ENCODE peak calls at places on chromosomes 13 and 19, in seven cellular contexts. One of them, this sample, is unnamed.

GRCh38 chr13:112756967-112757758 is 67.3 kb downstream of the ATP11A start:
- DNase-seq in endothelial cell of umbilical vein: no peak
- DNase-seq in heart left ventricle: peak
- DNase-seq in tibial nerve: no peak
- DNase-seq in Peyer's patch: no peak
- DNase-seq in breast epithelium: no peak
- DNase-seq in H1: no peak
- DNase-seq in this sample: no peak

GRCh38 chr19:4295972-4296771 is 6.0 kb downstream of the TMIGD2 start:
- DNase-seq in endothelial cell of umbilical vein: peak
- DNase-seq in heart left ventricle: no peak
- DNase-seq in tibial nerve: no peak
- DNase-seq in Peyer's patch: no peak
- DNase-seq in breast epithelium: no peak
- DNase-seq in H1: no peak
- DNase-seq in this sample: no peak

GRCh38 chr13:60623131-60623530 is 226.1 kb downstream of the TDRD3 start:
- DNase-seq in endothelial cell of umbilical vein: no peak
- DNase-seq in heart left ventricle: no peak
- DNase-seq in tibial nerve: no peak
- DNase-seq in Peyer's patch: no peak
- DNase-seq in breast epithelium: no peak
- DNase-seq in H1: no peak
- DNase-seq in this sample: no peak

GRCh38 chr13:101417043-101417406 is 717 bp upstream of the NALCN start:
- DNase-seq in endothelial cell of umbilical vein: no peak
- DNase-seq in heart left ventricle: no peak
- DNase-seq in tibial nerve: no peak
- DNase-seq in Peyer's patch: no peak
- DNase-seq in breast epithelium: no peak
- DNase-seq in H1: no peak
- DNase-seq in this sample: no peak

GRCh38 chr13:41917641-41918040 is 43.3 kb downstream of the VWA8 start:
- DNase-seq in endothelial cell of umbilical vein: peak
- DNase-seq in heart left ventricle: no peak
- DNase-seq in tibial nerve: no peak
- DNase-seq in Peyer's patch: no peak
- DNase-seq in breast epithelium: no peak
- DNase-seq in H1: no peak
- DNase-seq in this sample: no peak

GRCh38 chr19:10858204-10858828 is 10.1 kb downstream of the C19orf38 start:
- DNase-seq in endothelial cell of umbilical vein: peak
- DNase-seq in heart left ventricle: no peak
- DNase-seq in tibial nerve: no peak
- DNase-seq in Peyer's patch: no peak
- DNase-seq in breast epithelium: no peak
- DNase-seq in H1: no peak
- DNase-seq in this sample: no peak

GRCh38 chr13:101627556-101627943 is 175.1 kb downstream of the ITGBL1 start:
- DNase-seq in endothelial cell of umbilical vein: peak
- DNase-seq in heart left ventricle: no peak
- DNase-seq in tibial nerve: no peak
- DNase-seq in Peyer's patch: no peak
- DNase-seq in breast epithelium: no peak
- DNase-seq in H1: no peak
- DNase-seq in this sample: no peak

GRCh38 chr13:35475960-35476943 is at the start of gene MAB21L1:
- DNase-seq in endothelial cell of umbilical vein: peak
- DNase-seq in heart left ventricle: peak
- DNase-seq in tibial nerve: peak
- DNase-seq in Peyer's patch: no peak
- DNase-seq in breast epithelium: no peak
- DNase-seq in H1: no peak
- DNase-seq in this sample: no peak

GRCh38 chr13:98416408-98416807 is 160.5 kb downstream of the STK24 start:
- DNase-seq in endothelial cell of umbilical vein: no peak
- DNase-seq in heart left ventricle: no peak
- DNase-seq in tibial nerve: no peak
- DNase-seq in Peyer's patch: no peak
- DNase-seq in breast epithelium: peak
- DNase-seq in H1: no peak
- DNase-seq in this sample: peak

GRCh38 chr13:107202371-107203023 is 634.6 kb upstream of the ARGLU1 start:
- DNase-seq in endothelial cell of umbilical vein: peak
- DNase-seq in heart left ventricle: peak
- DNase-seq in tibial nerve: no peak
- DNase-seq in Peyer's patch: no peak
- DNase-seq in breast epithelium: no peak
- DNase-seq in H1: no peak
- DNase-seq in this sample: no peak

GRCh38 chr13:38384171-38384570 is 34.5 kb downstream of the UFM1 start:
- DNase-seq in endothelial cell of umbilical vein: no peak
- DNase-seq in heart left ventricle: no peak
- DNase-seq in tibial nerve: no peak
- DNase-seq in Peyer's patch: no peak
- DNase-seq in breast epithelium: no peak
- DNase-seq in H1: no peak
- DNase-seq in this sample: no peak

GRCh38 chr19:13044160-13044853 is 49.0 kb downstream of the NFIX start:
- DNase-seq in endothelial cell of umbilical vein: no peak
- DNase-seq in heart left ventricle: no peak
- DNase-seq in tibial nerve: no peak
- DNase-seq in Peyer's patch: no peak
- DNase-seq in breast epithelium: no peak
- DNase-seq in H1: no peak
- DNase-seq in this sample: no peak

GRCh38 chr19:45906221-45906620 is 3.8 kb upstream of the MYPOP start:
- DNase-seq in endothelial cell of umbilical vein: no peak
- DNase-seq in heart left ventricle: no peak
- DNase-seq in tibial nerve: no peak
- DNase-seq in Peyer's patch: no peak
- DNase-seq in breast epithelium: no peak
- DNase-seq in H1: no peak
- DNase-seq in this sample: no peak

GRCh38 chr13:41813426-41813825 is 147.5 kb downstream of the VWA8 start:
- DNase-seq in endothelial cell of umbilical vein: no peak
- DNase-seq in heart left ventricle: no peak
- DNase-seq in tibial nerve: no peak
- DNase-seq in Peyer's patch: no peak
- DNase-seq in breast epithelium: no peak
- DNase-seq in H1: no peak
- DNase-seq in this sample: no peak

GRCh38 chr19:33186835-33187540 is 7.1 kb upstream of the LRP3 start:
- DNase-seq in endothelial cell of umbilical vein: no peak
- DNase-seq in heart left ventricle: no peak
- DNase-seq in tibial nerve: no peak
- DNase-seq in Peyer's patch: no peak
- DNase-seq in breast epithelium: no peak
- DNase-seq in H1: no peak
- DNase-seq in this sample: peak

GRCh38 chr13:47220453-47221150 is 323.7 kb upstream of the HTR2A start:
- DNase-seq in endothelial cell of umbilical vein: no peak
- DNase-seq in heart left ventricle: no peak
- DNase-seq in tibial nerve: no peak
- DNase-seq in Peyer's patch: no peak
- DNase-seq in breast epithelium: no peak
- DNase-seq in H1: no peak
- DNase-seq in this sample: no peak

GRCh38 chr19:55519461-55520311 is 17.2 kb downstream of the SBK2 start:
- DNase-seq in endothelial cell of umbilical vein: no peak
- DNase-seq in heart left ventricle: no peak
- DNase-seq in tibial nerve: no peak
- DNase-seq in Peyer's patch: no peak
- DNase-seq in breast epithelium: no peak
- DNase-seq in H1: no peak
- DNase-seq in this sample: no peak

GRCh38 chr19:12766051-12766521 is 9.3 kb downstream of the HOOK2 start:
- DNase-seq in endothelial cell of umbilical vein: peak
- DNase-seq in heart left ventricle: peak
- DNase-seq in tibial nerve: peak
- DNase-seq in Peyer's patch: peak
- DNase-seq in breast epithelium: peak
- DNase-seq in H1: no peak
- DNase-seq in this sample: peak

GRCh38 chr19:33398361-33399060 is 25.0 kb downstream of the CEBPG start:
- DNase-seq in endothelial cell of umbilical vein: no peak
- DNase-seq in heart left ventricle: no peak
- DNase-seq in tibial nerve: no peak
- DNase-seq in Peyer's patch: no peak
- DNase-seq in breast epithelium: peak
- DNase-seq in H1: no peak
- DNase-seq in this sample: no peak

GRCh38 chr13:65585346-65585745 is 1644.8 kb downstream of the PCDH9 start:
- DNase-seq in endothelial cell of umbilical vein: no peak
- DNase-seq in heart left ventricle: no peak
- DNase-seq in tibial nerve: no peak
- DNase-seq in Peyer's patch: no peak
- DNase-seq in breast epithelium: no peak
- DNase-seq in H1: no peak
- DNase-seq in this sample: no peak

GRCh38 chr13:65584126-65584525 is 1646.0 kb downstream of the PCDH9 start:
- DNase-seq in endothelial cell of umbilical vein: no peak
- DNase-seq in heart left ventricle: no peak
- DNase-seq in tibial nerve: no peak
- DNase-seq in Peyer's patch: no peak
- DNase-seq in breast epithelium: no peak
- DNase-seq in H1: no peak
- DNase-seq in this sample: no peak

DNA sequence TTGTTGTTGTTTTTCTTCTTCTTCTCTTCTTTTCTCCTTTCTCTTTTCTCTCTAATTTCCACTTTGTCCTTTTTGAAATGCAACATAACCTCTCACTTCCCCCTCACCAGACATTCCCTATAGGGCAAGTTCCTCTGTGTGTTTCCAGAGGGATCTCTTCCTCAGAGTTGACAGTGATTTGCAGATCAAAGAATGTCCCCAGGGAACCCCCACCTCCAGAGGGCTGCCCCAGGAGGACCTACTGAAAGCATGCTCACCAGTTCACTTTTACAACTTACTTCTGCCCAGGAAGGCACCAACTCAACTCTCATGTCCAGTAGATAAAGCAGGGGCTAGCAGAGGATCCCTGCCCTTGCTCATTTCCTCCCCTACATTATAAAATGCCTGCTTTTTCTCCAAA is 1648.0 kb downstream of the PCDH9 start:
- DNase-seq in endothelial cell of umbilical vein: no peak
- DNase-seq in heart left ventricle: no peak
- DNase-seq in tibial nerve: no peak
- DNase-seq in Peyer's patch: no peak
- DNase-seq in breast epithelium: no peak
- DNase-seq in H1: no peak
- DNase-seq in this sample: no peak
- TF ChIP-seq CTCF in endothelial cell of umbilical vein: no peak
- TF ChIP-seq CTCF in heart left ventricle: no peak
- TF ChIP-seq CTCF in tibial nerve: no peak
- TF ChIP-seq CTCF in Peyer's patch: no peak
- TF ChIP-seq CTCF in breast epithelium: no peak
- TF ChIP-seq CTCF in H1: no peak
- TF ChIP-seq CTCF in this sample: no peak

GRCh38 chr13:32254416-32254815 is 60.7 kb downstream of the ZAR1L start:
- DNase-seq in endothelial cell of umbilical vein: peak
- DNase-seq in heart left ventricle: no peak
- DNase-seq in tibial nerve: no peak
- DNase-seq in Peyer's patch: no peak
- DNase-seq in breast epithelium: no peak
- DNase-seq in H1: no peak
- DNase-seq in this sample: no peak

GRCh38 chr13:32256243-32256642 is 58.9 kb downstream of the ZAR1L start:
- DNase-seq in endothelial cell of umbilical vein: no peak
- DNase-seq in heart left ventricle: no peak
- DNase-seq in tibial nerve: no peak
- DNase-seq in Peyer's patch: no peak
- DNase-seq in breast epithelium: no peak
- DNase-seq in H1: no peak
- DNase-seq in this sample: no peak

GRCh38 chr13:32253911-32254399 is 61.2 kb downstream of the ZAR1L start:
- DNase-seq in endothelial cell of umbilical vein: peak
- DNase-seq in heart left ventricle: no peak
- DNase-seq in tibial nerve: no peak
- DNase-seq in Peyer's patch: no peak
- DNase-seq in breast epithelium: no peak
- DNase-seq in H1: no peak
- DNase-seq in this sample: peak

GRCh38 chr13:32255744-32256120 is 59.4 kb downstream of the ZAR1L start:
- DNase-seq in endothelial cell of umbilical vein: peak
- DNase-seq in heart left ventricle: no peak
- DNase-seq in tibial nerve: no peak
- DNase-seq in Peyer's patch: no peak
- DNase-seq in breast epithelium: no peak
- DNase-seq in H1: no peak
- DNase-seq in this sample: no peak

GRCh38 chr13:32254916-32255743 is 60.0 kb downstream of the ZAR1L start:
- DNase-seq in endothelial cell of umbilical vein: peak
- DNase-seq in heart left ventricle: no peak
- DNase-seq in tibial nerve: no peak
- DNase-seq in Peyer's patch: no peak
- DNase-seq in breast epithelium: no peak
- DNase-seq in H1: no peak
- DNase-seq in this sample: no peak
- H3K27ac ChIP-seq in endothelial cell of umbilical vein: peak
- H3K27ac ChIP-seq in heart left ventricle: peak
- H3K27ac ChIP-seq in tibial nerve: peak
- H3K27ac ChIP-seq in Peyer's patch: no peak
- H3K27ac ChIP-seq in breast epithelium: peak
- H3K27ac ChIP-seq in H1: no peak
- H3K27ac ChIP-seq in this sample: peak

GRCh38 chr13:91347996-91348905 is 764 bp downstream of the MIR17HG start:
- DNase-seq in endothelial cell of umbilical vein: peak
- DNase-seq in heart left ventricle: peak
- DNase-seq in tibial nerve: peak
- DNase-seq in Peyer's patch: peak
- DNase-seq in breast epithelium: peak
- DNase-seq in H1: no peak
- DNase-seq in this sample: peak
- TF ChIP-seq POLR2A in endothelial cell of umbilical vein: peak
- TF ChIP-seq POLR2A in heart left ventricle: no peak
- TF ChIP-seq POLR2A in tibial nerve: no peak
- TF ChIP-seq POLR2A in Peyer's patch: no peak
- TF ChIP-seq POLR2A in breast epithelium: no peak
- TF ChIP-seq POLR2A in H1: peak
- TF ChIP-seq POLR2A in this sample: peak

DNA sequence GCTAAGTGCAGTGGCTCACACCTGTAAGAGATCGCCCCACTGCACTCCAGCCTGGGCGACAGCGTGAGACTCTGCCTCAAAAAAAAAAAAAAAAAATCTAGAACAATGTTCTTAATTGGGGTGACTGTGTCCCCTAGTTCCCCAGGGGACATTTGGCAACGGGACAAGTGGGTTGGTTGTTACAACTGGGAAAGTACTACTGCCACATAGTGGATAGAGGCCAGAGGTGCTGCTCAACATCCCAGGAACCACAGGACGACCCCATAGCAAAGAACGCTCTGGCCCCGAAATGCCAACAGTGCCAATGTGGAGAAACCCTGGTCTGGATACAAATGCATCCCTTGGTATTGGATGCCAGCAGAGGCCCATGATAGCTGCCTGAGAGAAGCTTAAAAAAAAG is 11.8 kb downstream of the NLRP12 start:
- DNase-seq in endothelial cell of umbilical vein: no peak
- DNase-seq in heart left ventricle: no peak
- DNase-seq in tibial nerve: no peak
- DNase-seq in Peyer's patch: no peak
- DNase-seq in breast epithelium: no peak
- DNase-seq in H1: no peak
- DNase-seq in this sample: no peak
- TF ChIP-seq CTCF in endothelial cell of umbilical vein: no peak
- TF ChIP-seq CTCF in heart left ventricle: no peak
- TF ChIP-seq CTCF in tibial nerve: no peak
- TF ChIP-seq CTCF in Peyer's patch: no peak
- TF ChIP-seq CTCF in breast epithelium: no peak
- TF ChIP-seq CTCF in H1: peak
- TF ChIP-seq CTCF in this sample: no peak